ENCODE peak calls at places on chromosome 1, in four cellular contexts. R is GDM1, I is mucosa of descending colon, B is psoas muscle. K is an unnamed sample.

GRCh38 chr1:182549811-182550210 is 39.2 kb downstream of the RNASEL start:
- DNase-seq in R (no peak), I (no peak), B (no peak), K (no peak)

GRCh38 chr1:247118946-247119446 is 14.8 kb upstream of the ZNF669 start:
- DNase-seq in R (no peak), I (no peak), B (no peak), K (no peak)

GRCh38 chr1:81756872-81757271 is 43.9 kb upstream of the ADGRL2 start:
- DNase-seq in R (no peak), I (no peak), B (no peak), K (no peak)

GRCh38 chr1:36511804-36512798 is 29.4 kb upstream of the CSF3R start:
- DNase-seq in R (no peak), I (no peak), B (no peak), K (no peak)

GRCh38 chr1:89659322-89660061 is 26.6 kb downstream of the LRRC8C start:
- DNase-seq in R (no peak), I (no peak), B (no peak), K (no peak)

GRCh38 chr1:27116697-27117096 is 38.2 kb downstream of the SLC9A1 start:
- DNase-seq in R (peak; percentile 59), I (no peak), B (no peak), K (no peak)

GRCh38 chr1:231691618-231692259 is 65.1 kb downstream of the DISC1 start:
- DNase-seq in R (no peak), I (no peak), B (no peak), K (no peak)

GRCh38 chr1:16158025-16158424 is 2.2 kb upstream of the EPHA2 start:
- DNase-seq in R (no peak), I (no peak), B (no peak), K (no peak)

GRCh38 chr1:117268926-117269378 is 58.2 kb upstream of the VTCN1 start:
- DNase-seq in R (no peak), I (no peak), B (no peak), K (no peak)

GRCh38 chr1:17121881-17122280 is 2.6 kb upstream of the PADI2 start:
- DNase-seq in R (no peak), I (no peak), B (peak; percentile 74), K (no peak)

K was measured in left colon.